ENCODE peak calls at places on chromosome 5, in nine cellular contexts. One of them, this sample, is unnamed.
A peak's percentile ranks its signal among the peaks of the same experiment; 100 is the strongest.

GRCh38 chr5:112694853-112695709 is 42.6 kb upstream of the APC start:
- DNase-seq in ovary: no peak
- DNase-seq in gastrocnemius medialis: no peak
- DNase-seq in HCT116: no peak
- DNase-seq in cardiac muscle cell: no peak
- DNase-seq in A549: no peak
- DNase-seq in IMR-90: peak; percentile 59
- DNase-seq in WERI-Rb-1: no peak
- DNase-seq in CD8-positive, alpha-beta T cell: no peak
- DNase-seq in this sample: no peak

GRCh38 chr5:14061106-14061505 is 82.0 kb upstream of the TRIO start:
- DNase-seq in ovary: no peak
- DNase-seq in gastrocnemius medialis: no peak
- DNase-seq in HCT116: no peak
- DNase-seq in cardiac muscle cell: no peak
- DNase-seq in A549: peak; percentile 23
- DNase-seq in IMR-90: no peak
- DNase-seq in WERI-Rb-1: no peak
- DNase-seq in CD8-positive, alpha-beta T cell: no peak
- DNase-seq in this sample: no peak

GRCh38 chr5:127068771-127069330 is 4.5 kb downstream of the C5orf63 start:
- DNase-seq in ovary: no peak
- DNase-seq in gastrocnemius medialis: no peak
- DNase-seq in HCT116: no peak
- DNase-seq in cardiac muscle cell: no peak
- DNase-seq in A549: no peak
- DNase-seq in IMR-90: peak; percentile 47
- DNase-seq in WERI-Rb-1: no peak
- DNase-seq in CD8-positive, alpha-beta T cell: no peak
- DNase-seq in this sample: no peak

GRCh38 chr5:171188016-171188415 is 121.0 kb upstream of the TLX3 start:
- DNase-seq in ovary: no peak
- DNase-seq in gastrocnemius medialis: no peak
- DNase-seq in HCT116: no peak
- DNase-seq in cardiac muscle cell: no peak
- DNase-seq in A549: no peak
- DNase-seq in IMR-90: no peak
- DNase-seq in WERI-Rb-1: no peak
- DNase-seq in CD8-positive, alpha-beta T cell: no peak
- DNase-seq in this sample: no peak

GRCh38 chr5:154058055-154059038 is 19.6 kb downstream of the MFAP3 start:
- DNase-seq in ovary: no peak
- DNase-seq in gastrocnemius medialis: no peak
- DNase-seq in HCT116: peak; percentile 52
- DNase-seq in cardiac muscle cell: no peak
- DNase-seq in A549: no peak
- DNase-seq in IMR-90: peak; percentile 31
- DNase-seq in WERI-Rb-1: peak; percentile 32
- DNase-seq in CD8-positive, alpha-beta T cell: no peak
- DNase-seq in this sample: no peak

GRCh38 chr5:68962632-68963484 is 131.0 kb upstream of the SLC30A5 start:
- DNase-seq in ovary: peak; percentile 79
- DNase-seq in gastrocnemius medialis: peak; percentile 43
- DNase-seq in HCT116: peak; percentile 53
- DNase-seq in cardiac muscle cell: peak; percentile 84
- DNase-seq in A549: peak; percentile 64
- DNase-seq in IMR-90: peak; percentile 52
- DNase-seq in WERI-Rb-1: peak; percentile 79
- DNase-seq in CD8-positive, alpha-beta T cell: no peak
- DNase-seq in this sample: peak; percentile 64

GRCh38 chr5:133658327-133658726 is 46.0 kb upstream of the FSTL4 start:
- DNase-seq in ovary: no peak
- DNase-seq in gastrocnemius medialis: no peak
- DNase-seq in HCT116: no peak
- DNase-seq in cardiac muscle cell: no peak
- DNase-seq in A549: no peak
- DNase-seq in IMR-90: no peak
- DNase-seq in WERI-Rb-1: no peak
- DNase-seq in CD8-positive, alpha-beta T cell: no peak
- DNase-seq in this sample: no peak

GRCh38 chr5:33362915-33363314 is 77.8 kb upstream of the TARS1 start:
- DNase-seq in ovary: peak; percentile 69
- DNase-seq in gastrocnemius medialis: no peak
- DNase-seq in HCT116: no peak
- DNase-seq in cardiac muscle cell: peak; percentile 90
- DNase-seq in A549: no peak
- DNase-seq in IMR-90: peak; percentile 71
- DNase-seq in WERI-Rb-1: no peak
- DNase-seq in CD8-positive, alpha-beta T cell: no peak
- DNase-seq in this sample: no peak

GRCh38 chr5:144142030-144142825 is 28.2 kb downstream of the YIPF5 start:
- DNase-seq in ovary: no peak
- DNase-seq in gastrocnemius medialis: no peak
- DNase-seq in HCT116: peak; percentile 12
- DNase-seq in cardiac muscle cell: peak; percentile 47
- DNase-seq in A549: peak; percentile 60
- DNase-seq in IMR-90: peak; percentile 67
- DNase-seq in WERI-Rb-1: no peak
- DNase-seq in CD8-positive, alpha-beta T cell: no peak
- DNase-seq in this sample: no peak

GRCh38 chr5:180787025-180787424 is 15.6 kb downstream of the MGAT1 start:
- DNase-seq in ovary: no peak
- DNase-seq in gastrocnemius medialis: no peak
- DNase-seq in HCT116: no peak
- DNase-seq in cardiac muscle cell: no peak
- DNase-seq in A549: no peak
- DNase-seq in IMR-90: peak; percentile 29
- DNase-seq in WERI-Rb-1: peak; percentile 57
- DNase-seq in CD8-positive, alpha-beta T cell: no peak
- DNase-seq in this sample: no peak

GRCh38 chr5:55989860-55990259 is 4.9 kb downstream of the IL6ST start:
- DNase-seq in ovary: no peak
- DNase-seq in gastrocnemius medialis: no peak
- DNase-seq in HCT116: no peak
- DNase-seq in cardiac muscle cell: no peak
- DNase-seq in A549: no peak
- DNase-seq in IMR-90: no peak
- DNase-seq in WERI-Rb-1: no peak
- DNase-seq in CD8-positive, alpha-beta T cell: no peak
- DNase-seq in this sample: no peak

GRCh38 chr5:2615917-2616316 is 135.6 kb downstream of the IRX2 start:
- DNase-seq in ovary: no peak
- DNase-seq in gastrocnemius medialis: no peak
- DNase-seq in HCT116: no peak
- DNase-seq in cardiac muscle cell: no peak
- DNase-seq in A549: no peak
- DNase-seq in IMR-90: no peak
- DNase-seq in WERI-Rb-1: no peak
- DNase-seq in CD8-positive, alpha-beta T cell: no peak
- DNase-seq in this sample: no peak

GRCh38 chr5:168946363-168946762 is 354.6 kb downstream of the SLIT3 start:
- DNase-seq in ovary: no peak
- DNase-seq in gastrocnemius medialis: no peak
- DNase-seq in HCT116: no peak
- DNase-seq in cardiac muscle cell: peak; percentile 69
- DNase-seq in A549: no peak
- DNase-seq in IMR-90: no peak
- DNase-seq in WERI-Rb-1: peak; percentile 17
- DNase-seq in CD8-positive, alpha-beta T cell: no peak
- DNase-seq in this sample: no peak

GRCh38 chr5:22669345-22669744 is 183.8 kb downstream of the CDH12 start:
- DNase-seq in ovary: no peak
- DNase-seq in gastrocnemius medialis: no peak
- DNase-seq in HCT116: no peak
- DNase-seq in cardiac muscle cell: no peak
- DNase-seq in A549: no peak
- DNase-seq in IMR-90: no peak
- DNase-seq in WERI-Rb-1: no peak
- DNase-seq in CD8-positive, alpha-beta T cell: no peak
- DNase-seq in this sample: no peak

GRCh38 chr5:43750809-43751208 is 147.8 kb downstream of the NNT start:
- DNase-seq in ovary: no peak
- DNase-seq in gastrocnemius medialis: no peak
- DNase-seq in HCT116: no peak
- DNase-seq in cardiac muscle cell: no peak
- DNase-seq in A549: no peak
- DNase-seq in IMR-90: no peak
- DNase-seq in WERI-Rb-1: no peak
- DNase-seq in CD8-positive, alpha-beta T cell: no peak
- DNase-seq in this sample: no peak

GRCh38 chr5:132070460-132071337 is 2.9 kb upstream of the CSF2 start:
- DNase-seq in ovary: no peak
- DNase-seq in gastrocnemius medialis: no peak
- DNase-seq in HCT116: no peak
- DNase-seq in cardiac muscle cell: no peak
- DNase-seq in A549: no peak
- DNase-seq in IMR-90: peak; percentile 84
- DNase-seq in WERI-Rb-1: no peak
- DNase-seq in CD8-positive, alpha-beta T cell: no peak
- DNase-seq in this sample: no peak

GRCh38 chr5:106940301-106940846 is 730.4 kb downstream of the EFNA5 start:
- DNase-seq in ovary: no peak
- DNase-seq in gastrocnemius medialis: no peak
- DNase-seq in HCT116: no peak
- DNase-seq in cardiac muscle cell: no peak
- DNase-seq in A549: no peak
- DNase-seq in IMR-90: no peak
- DNase-seq in WERI-Rb-1: no peak
- DNase-seq in CD8-positive, alpha-beta T cell: no peak
- DNase-seq in this sample: no peak

DNA sequence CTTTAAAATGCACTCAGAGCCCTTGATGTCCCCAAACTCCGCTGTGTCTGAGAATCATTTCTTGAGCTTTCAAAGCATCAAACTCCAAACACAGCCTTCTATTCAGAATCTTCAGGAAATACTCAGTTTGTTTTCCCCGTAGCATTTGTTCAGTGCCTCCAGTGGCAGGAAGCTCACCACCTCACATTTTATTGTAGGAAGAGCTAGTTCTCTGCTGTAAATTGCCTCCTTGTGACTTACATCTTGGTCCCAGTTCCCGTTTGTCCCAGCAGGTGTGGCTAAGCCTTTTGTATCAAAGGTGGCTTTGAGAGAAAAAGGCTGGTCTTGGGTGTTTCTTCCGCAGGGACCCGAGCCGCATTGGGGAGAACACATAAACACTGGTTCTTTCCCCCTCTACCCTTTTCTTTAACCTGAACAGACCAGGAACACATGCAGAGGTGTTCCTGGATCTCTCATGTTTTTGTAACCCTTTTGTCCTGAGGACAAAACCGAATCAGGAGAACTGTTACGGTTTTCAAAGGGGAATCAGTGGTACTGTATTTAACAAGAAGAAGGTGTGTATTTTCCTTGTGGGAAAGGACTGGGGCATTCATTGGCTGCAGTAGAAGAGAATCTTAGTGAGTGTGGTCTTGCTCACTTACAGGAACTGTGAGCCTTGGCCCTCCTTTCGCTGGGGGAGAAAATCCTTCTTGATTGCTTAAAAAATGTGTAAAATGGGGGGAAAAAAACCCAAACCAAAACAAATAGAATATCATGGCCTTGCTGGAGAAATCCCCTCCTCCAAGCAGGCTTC is 1.9 kb downstream of the OSMR start:
- DNase-seq in ovary: no peak
- DNase-seq in gastrocnemius medialis: no peak
- DNase-seq in HCT116: no peak
- DNase-seq in cardiac muscle cell: no peak
- DNase-seq in A549: peak; percentile 41
- DNase-seq in IMR-90: peak; percentile 32
- DNase-seq in WERI-Rb-1: no peak
- DNase-seq in CD8-positive, alpha-beta T cell: no peak
- DNase-seq in this sample: no peak
- H3K4me3 ChIP-seq in ovary: peak overlapping the region; percentile 71
- H3K4me3 ChIP-seq in gastrocnemius medialis: peak overlapping the region; percentile 80
- H3K4me3 ChIP-seq in HCT116: peak overlapping the region; percentile 61
- H3K4me3 ChIP-seq in cardiac muscle cell: no peak overlapping the region
- H3K4me3 ChIP-seq in A549: peak overlapping the region; percentile 94
- H3K4me3 ChIP-seq in IMR-90: peak overlapping the region; percentile 93
- H3K4me3 ChIP-seq in WERI-Rb-1: no peak overlapping the region
- H3K4me3 ChIP-seq in CD8-positive, alpha-beta T cell: no peak overlapping the region
- H3K4me3 ChIP-seq in this sample: peak overlapping the region; percentile 4

GRCh38 chr5:73120222-73121108 is at the start of gene TMEM171:
- DNase-seq in ovary: no peak
- DNase-seq in gastrocnemius medialis: peak; percentile 16
- DNase-seq in HCT116: peak; percentile 16
- DNase-seq in cardiac muscle cell: peak; percentile 77
- DNase-seq in A549: peak; percentile 36
- DNase-seq in IMR-90: peak; percentile 37
- DNase-seq in WERI-Rb-1: no peak
- DNase-seq in CD8-positive, alpha-beta T cell: no peak
- DNase-seq in this sample: peak; percentile 51
- H3K27ac ChIP-seq in ovary: no peak within 1 kb of the TSS
- H3K27ac ChIP-seq in gastrocnemius medialis: peak within 1 kb of the TSS; percentile 82
- H3K27ac ChIP-seq in HCT116: peak within 1 kb of the TSS; percentile 42
- H3K27ac ChIP-seq in cardiac muscle cell: no peak within 1 kb of the TSS
- H3K27ac ChIP-seq in A549: peak within 1 kb of the TSS; percentile 66
- H3K27ac ChIP-seq in IMR-90: no peak within 1 kb of the TSS
- H3K27ac ChIP-seq in WERI-Rb-1: no peak within 1 kb of the TSS
- H3K27ac ChIP-seq in CD8-positive, alpha-beta T cell: no peak within 1 kb of the TSS
- H3K27ac ChIP-seq in this sample: no peak within 1 kb of the TSS

DNA sequence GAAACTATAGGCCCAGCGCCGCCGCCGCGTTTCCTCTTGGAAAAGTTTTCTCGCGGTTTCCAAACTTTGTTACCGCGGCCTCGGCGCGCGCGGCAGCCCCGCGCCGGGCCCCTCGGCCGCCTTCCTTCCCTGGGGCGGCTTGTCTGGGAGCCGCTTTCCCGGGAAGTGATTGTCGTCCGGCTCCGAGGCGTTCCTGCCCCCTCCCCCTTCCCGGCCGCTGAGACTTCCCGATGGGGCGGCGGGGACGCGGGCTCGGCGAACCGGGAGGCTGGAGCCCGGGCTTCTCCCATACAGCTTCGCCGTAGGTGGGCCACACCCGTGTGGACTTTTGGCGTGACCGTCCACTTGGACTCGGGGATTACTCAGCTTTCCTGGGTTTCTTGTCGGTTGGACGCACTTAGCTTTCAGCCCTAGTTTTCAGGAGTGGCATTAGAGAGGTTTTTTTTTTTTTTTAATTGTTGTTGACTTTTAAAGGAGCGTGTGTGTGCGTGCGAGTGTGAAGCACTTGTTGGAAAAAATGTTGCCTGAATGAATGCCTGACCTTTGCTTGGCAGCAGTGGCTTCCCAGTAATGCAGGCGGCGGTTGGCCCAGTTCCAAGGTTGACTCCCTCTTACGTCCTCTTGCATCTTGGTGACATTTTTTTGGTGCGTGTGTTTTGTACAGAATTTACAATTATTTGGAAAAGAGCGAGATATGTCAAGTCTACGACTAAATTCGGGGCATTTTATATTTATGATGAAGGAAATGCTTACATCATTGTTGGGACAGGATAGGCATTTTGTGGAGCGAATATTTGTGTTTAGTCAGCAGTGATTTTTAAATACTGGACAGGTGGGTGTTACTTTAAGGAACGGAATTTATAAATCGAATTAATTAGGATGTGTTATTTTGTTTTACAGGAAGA is 821 bp downstream of the CTNNA1 start:
- DNase-seq in ovary: peak; percentile 91
- DNase-seq in gastrocnemius medialis: peak; percentile 73
- DNase-seq in HCT116: peak; percentile 80
- DNase-seq in cardiac muscle cell: peak; percentile 92
- DNase-seq in A549: peak; percentile 93
- DNase-seq in IMR-90: peak; percentile 84
- DNase-seq in WERI-Rb-1: peak; percentile 30
- DNase-seq in CD8-positive, alpha-beta T cell: peak; percentile 16
- DNase-seq in this sample: peak; percentile 94
- TF ChIP-seq CTCF in ovary: no peak
- TF ChIP-seq CTCF in gastrocnemius medialis: no peak
- TF ChIP-seq CTCF in HCT116: no peak
- TF ChIP-seq CTCF in cardiac muscle cell: no peak
- TF ChIP-seq CTCF in A549: no peak
- TF ChIP-seq CTCF in IMR-90: no peak
- TF ChIP-seq CTCF in WERI-Rb-1: no peak
- TF ChIP-seq CTCF in CD8-positive, alpha-beta T cell: no peak
- TF ChIP-seq CTCF in this sample: no peak

GRCh38 chr5:121628783-121629182 is 222.9 kb upstream of the FTMT start:
- DNase-seq in ovary: no peak
- DNase-seq in gastrocnemius medialis: no peak
- DNase-seq in HCT116: no peak
- DNase-seq in cardiac muscle cell: no peak
- DNase-seq in A549: peak; percentile 3
- DNase-seq in IMR-90: no peak
- DNase-seq in WERI-Rb-1: no peak
- DNase-seq in CD8-positive, alpha-beta T cell: no peak
- DNase-seq in this sample: no peak
- H3K4me3 ChIP-seq in ovary: no peak overlapping the region
- H3K4me3 ChIP-seq in gastrocnemius medialis: no peak overlapping the region
- H3K4me3 ChIP-seq in HCT116: no peak overlapping the region
- H3K4me3 ChIP-seq in cardiac muscle cell: no peak overlapping the region
- H3K4me3 ChIP-seq in A549: no peak overlapping the region
- H3K4me3 ChIP-seq in IMR-90: no peak overlapping the region
- H3K4me3 ChIP-seq in WERI-Rb-1: no peak overlapping the region
- H3K4me3 ChIP-seq in CD8-positive, alpha-beta T cell: no peak overlapping the region
- H3K4me3 ChIP-seq in this sample: no peak overlapping the region